ENCODE peak calls at places on chromosomes 5 and 9, in ten cellular contexts. H is fibroblast of the conjunctiva; F is D341Med; E is fibroblast of pulmonary artery; M is stimulated activated CD4-positive, alpha-beta T cell treated with anti-CD3 and anti-CD28 coated beads, Interleukin-4, amount 100 ng/mL, for 24 hours; C is LoVo; U is tibial artery; Q is posterior cingulate gyrus; B is activated CD8-positive, alpha-beta memory T cell treated with anti-CD3 and anti-CD28 coated beads, Interleukin-2, amount 50 U/mL, for 48 hours; G is IMR-90. A is an unnamed sample.

GRCh38 chr5:147453901-147454814 is 55.7 kb downstream of the DPYSL3 start:
- DNase-seq in C (peak), G (peak), F (peak), H (peak), E (peak), Q (peak), M (peak), U (peak), B (peak), A (peak)

GRCh38 chr5:1385395-1386273 is 40.7 kb upstream of the CLPTM1L start:
- DNase-seq in M (peak), C (peak), G (peak), B (peak), F (peak), U (peak), H (peak), Q (peak), E (peak), A (peak)

GRCh38 chr5:32713396-32714381 is 2.6 kb downstream of the NPR3 start:
- DNase-seq in M (no peak), C (no peak), U (peak), G (peak), Q (peak), F (no peak), E (no peak), B (no peak), H (no peak), A (no peak)

GRCh38 chr9:112719292-112719691 is 1.4 kb upstream of the INIP start:
- DNase-seq in U (no peak), C (no peak), H (peak), F (peak), G (no peak), B (no peak), E (peak), M (no peak), Q (no peak), A (peak)

GRCh38 chr9:134653259-134654009 is 11.8 kb downstream of the COL5A1 start:
- DNase-seq in Q (peak), U (no peak), F (no peak), E (no peak), G (no peak), C (no peak), B (no peak), H (no peak), M (no peak), A (no peak)

GRCh38 chr5:93579561-93580386 is 1.2 kb downstream of the NR2F1-AS1 start:
- DNase-seq in C (no peak), H (no peak), F (peak), G (peak), B (peak), E (peak), U (no peak), M (no peak), Q (peak), A (peak)

GRCh38 chr5:125484272-125485002 is 738.0 kb upstream of the ZNF608 start:
- DNase-seq in E (peak), C (peak), M (no peak), G (peak), U (peak), F (no peak), H (peak), Q (peak), B (no peak), A (peak)

GRCh38 chr9:128683340-128684064 is 5.5 kb upstream of the SET start:
- DNase-seq in E (peak), H (no peak), G (peak), C (peak), F (peak), U (peak), B (peak), M (peak), Q (peak), A (peak)

GRCh38 chr5:162289489-162289888 is 221.9 kb downstream of the GABRG2 start:
- DNase-seq in H (no peak), Q (no peak), M (no peak), G (no peak), F (no peak), C (no peak), E (no peak), U (no peak), B (no peak), A (no peak)

GRCh38 chr5:35233601-35234000 is 3.3 kb upstream of the PRLR start:
- DNase-seq in M (no peak), E (no peak), C (no peak), G (no peak), Q (no peak), B (no peak), H (no peak), F (no peak), U (no peak), A (no peak)

GRCh38 chr9:112447283-112447761 is 39.3 kb upstream of the KIAA1958 start:
- DNase-seq in U (no peak), B (no peak), F (no peak), C (no peak), E (peak), M (no peak), H (no peak), G (peak), Q (no peak), A (no peak)

GRCh38 chr5:78293856-78294249 is 645 bp downstream of the AP3B1 start:
- DNase-seq in E (no peak), U (no peak), H (no peak), F (no peak), Q (no peak), B (no peak), C (no peak), G (no peak), M (no peak), A (peak)